ENCODE peak calls at places on chromosomes 7 and 10, in nine cellular contexts. W is neural crest cell; Q is glutamatergic neuron; I is AG10803; O is cardiac fibroblast; D is foreskin fibroblast; R is choroid plexus epithelial cell; T is CD4-positive, alpha-beta T cell; M is kidney epithelial cell. N is an unnamed sample.

GRCh38 chr7:22173884-22174573 is 182.9 kb downstream of the RAPGEF5 start:
- DNase-seq in W (no peak), Q (no peak), I (no peak), O (peak), D (no peak), R (no peak), T (no peak), M (no peak), N (no peak)

GRCh38 chr7:122528879-122529481 is 169.9 kb downstream of the RNF133 start:
- DNase-seq in W (no peak), Q (no peak), I (peak), O (peak), D (peak), R (peak), T (no peak), M (peak), N (no peak)

GRCh38 chr7:142925413-142925812 is 8.1 kb downstream of the TRPV5 start:
- DNase-seq in W (no peak), Q (no peak), I (no peak), O (no peak), D (no peak), R (no peak), T (no peak), M (no peak), N (no peak)

GRCh38 chr7:10939237-10939910 is 34.3 kb upstream of the PHF14 start:
- DNase-seq in W (peak), Q (no peak), I (no peak), O (no peak), D (no peak), R (peak), T (no peak), M (no peak), N (no peak)

GRCh38 chr10:52864459-52865106 is 92.0 kb upstream of the MBL2 start:
- DNase-seq in W (no peak), Q (no peak), I (peak), O (peak), D (peak), R (peak), T (no peak), M (peak), N (no peak)

GRCh38 chr10:6108631-6109443 is 20.0 kb downstream of the RBM17 start:
- DNase-seq in W (no peak), Q (no peak), I (peak), O (peak), D (peak), R (peak), T (no peak), M (no peak), N (no peak)

GRCh38 chr7:24175603-24176002 is 108.4 kb upstream of the NPY start:
- DNase-seq in W (no peak), Q (no peak), I (no peak), O (no peak), D (no peak), R (no peak), T (no peak), M (no peak), N (no peak)

GRCh38 chr7:120052884-120053382 is 220.0 kb upstream of the KCND2 start:
- DNase-seq in W (no peak), Q (no peak), I (peak), O (peak), D (peak), R (peak), T (no peak), M (peak), N (no peak)

GRCh38 chr7:44858161-44858560 is 10.3 kb upstream of the H2AZ2 start:
- DNase-seq in W (no peak), Q (no peak), I (no peak), O (no peak), D (no peak), R (no peak), T (no peak), M (no peak), N (no peak)

GRCh38 chr10:71473671-71474599 is 77.2 kb downstream of the CDH23 start:
- DNase-seq in W (no peak), Q (no peak), I (no peak), O (no peak), D (no peak), R (no peak), T (no peak), M (no peak), N (no peak)

GRCh38 chr10:100683545-100684127 is 61.7 kb upstream of the PAX2 start:
- DNase-seq in W (no peak), Q (peak), I (no peak), O (no peak), D (no peak), R (no peak), T (no peak), M (no peak), N (no peak)

GRCh38 chr7:5636446-5636835 is 145.0 kb downstream of the RNF216 start:
- DNase-seq in W (no peak), Q (no peak), I (peak), O (no peak), D (no peak), R (no peak), T (no peak), M (no peak), N (no peak)

GRCh38 chr10:122381680-122382079 is 7.2 kb downstream of the PLEKHA1 start:
- DNase-seq in W (no peak), Q (no peak), I (no peak), O (no peak), D (no peak), R (no peak), T (no peak), M (no peak), N (no peak)

GRCh38 chr10:119694608-119695007 is 31.2 kb upstream of the INPP5F start:
- DNase-seq in W (no peak), Q (no peak), I (no peak), O (no peak), D (no peak), R (no peak), T (no peak), M (no peak), N (no peak)

GRCh38 chr10:80924063-80924952 is 386.6 kb downstream of the SH2D4B start:
- DNase-seq in W (peak), Q (peak), I (peak), O (peak), D (peak), R (peak), T (no peak), M (no peak), N (no peak)

GRCh38 chr10:80927419-80928078 is 389.8 kb downstream of the SH2D4B start:
- DNase-seq in W (no peak), Q (no peak), I (no peak), O (no peak), D (no peak), R (no peak), T (no peak), M (no peak), N (no peak)
- TF ChIP-seq CTCF in W (no peak), Q (no peak), I (no peak), O (no peak), D (no peak), R (no peak), T (no peak), M (no peak), N (no peak)

DNA sequence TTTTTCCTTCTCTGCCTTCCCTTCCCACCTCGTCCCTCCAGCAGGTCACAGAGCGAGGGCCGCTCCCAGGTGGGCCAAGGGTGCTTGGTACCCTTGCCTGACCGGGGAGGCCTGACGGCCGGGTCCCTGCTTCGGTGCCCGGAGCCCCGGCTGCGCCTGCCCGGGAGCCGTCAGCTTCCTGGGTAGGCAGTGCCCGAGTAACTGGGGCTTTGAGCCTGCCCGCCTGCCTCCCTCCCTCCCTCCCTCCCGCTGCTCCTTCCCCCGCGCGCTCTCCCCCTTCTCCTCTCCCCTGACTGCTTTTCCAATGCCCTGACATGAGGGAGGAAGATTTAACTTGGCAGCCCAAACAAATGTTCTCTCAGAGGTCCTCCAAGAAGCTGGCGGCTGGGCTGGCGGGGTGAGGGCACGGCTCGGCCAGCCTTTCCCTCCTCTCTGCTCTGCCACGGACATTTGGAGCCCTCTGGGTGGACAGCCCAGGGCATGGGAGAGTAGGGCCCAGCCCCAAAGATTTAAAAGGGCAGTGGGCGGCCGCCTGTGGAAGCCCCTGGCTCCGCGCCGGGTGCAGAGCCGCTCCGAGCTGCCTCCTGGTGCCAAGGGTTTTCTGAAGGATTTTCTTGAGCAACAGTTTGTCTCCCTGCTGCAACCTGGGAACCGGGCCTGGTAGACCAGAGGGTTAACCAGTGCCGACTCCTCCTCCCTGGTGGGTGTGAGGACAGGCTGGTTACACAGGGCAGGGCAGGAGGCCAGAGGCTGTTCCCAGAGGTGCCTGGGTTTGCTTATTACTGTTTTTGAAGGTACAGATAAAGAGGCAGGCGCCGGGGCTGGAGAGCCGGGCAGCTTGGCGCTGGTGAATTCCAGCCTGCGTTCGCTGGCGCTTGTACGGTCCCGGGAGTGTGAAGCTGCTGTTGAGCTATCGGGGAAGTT is 2.1 kb downstream of the ZMIZ1 start:
- DNase-seq in W (peak), Q (peak), I (peak), O (peak), D (peak), R (peak), T (no peak), M (no peak), N (peak)
- TF ChIP-seq CTCF in W (no peak), Q (no peak), I (peak), O (no peak), D (no peak), R (peak), T (no peak), M (no peak), N (no peak)

DNA sequence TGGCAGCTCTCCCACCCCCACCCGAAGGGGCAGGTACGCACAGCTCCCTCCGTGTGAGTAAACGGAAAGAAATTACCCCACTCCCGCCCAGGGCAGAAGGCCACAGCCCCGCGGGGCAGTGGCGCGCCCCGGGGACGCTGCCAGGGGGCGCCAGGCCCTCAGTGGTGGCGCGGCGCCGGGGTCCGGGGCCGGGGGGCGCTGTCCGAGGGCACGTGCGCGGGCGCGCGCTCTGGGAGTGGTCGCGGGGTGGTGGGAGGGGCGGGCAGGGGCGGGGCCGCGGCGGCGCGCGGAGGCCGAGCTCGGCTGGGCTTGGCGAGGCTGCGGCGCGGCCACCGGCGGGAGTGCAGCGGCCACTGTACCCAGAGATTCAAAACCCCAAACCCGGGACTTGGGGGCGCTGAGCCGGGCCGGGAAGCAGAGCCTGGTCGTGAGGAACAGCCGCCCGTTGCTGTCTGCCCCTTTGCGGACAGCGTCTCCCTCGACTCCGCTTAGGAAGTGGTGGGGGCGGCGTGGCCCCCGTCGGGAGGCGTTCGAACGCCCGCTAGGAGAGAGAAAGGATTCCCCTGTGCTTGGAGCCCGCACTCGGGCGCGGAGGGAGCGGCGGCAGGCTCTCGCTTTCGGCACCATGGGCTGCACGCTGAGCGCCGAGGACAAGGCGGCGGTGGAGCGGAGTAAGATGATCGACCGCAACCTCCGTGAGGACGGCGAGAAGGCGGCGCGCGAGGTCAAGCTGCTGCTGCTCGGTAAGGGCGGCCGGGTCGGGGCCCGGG is at the start of gene GNAI1:
- DNase-seq in W (peak), Q (peak), I (peak), O (peak), D (peak), R (peak), T (no peak), M (peak), N (peak)
- TF ChIP-seq CTCF in W (peak), Q (peak), I (no peak), O (peak), D (peak), R (peak), T (no peak), M (peak), N (no peak)

GRCh38 chr7:135211179-135211945 is at the start of gene WDR91:
- DNase-seq in W (peak), Q (peak), I (peak), O (peak), D (peak), R (peak), T (peak), M (no peak), N (peak)
- TF ChIP-seq CTCF in W (no peak), Q (no peak), I (no peak), O (no peak), D (no peak), R (no peak), T (no peak), M (no peak), N (no peak)

GRCh38 chr10:66277481-66277880 is 648.4 kb upstream of the LRRTM3 start:
- DNase-seq in W (no peak), Q (no peak), I (no peak), O (no peak), D (no peak), R (no peak), T (no peak), M (no peak), N (no peak)
- TF ChIP-seq CTCF in W (peak), Q (peak), I (no peak), O (peak), D (no peak), R (no peak), T (no peak), M (peak), N (no peak)

GRCh38 chr10:230758-231157 is 95.5 kb downstream of the ZMYND11 start:
- DNase-seq in W (no peak), Q (no peak), I (no peak), O (peak), D (no peak), R (peak), T (no peak), M (no peak), N (no peak)
- TF ChIP-seq CTCF in W (peak), Q (peak), I (peak), O (peak), D (peak), R (peak), T (peak), M (peak), N (no peak)

DNA sequence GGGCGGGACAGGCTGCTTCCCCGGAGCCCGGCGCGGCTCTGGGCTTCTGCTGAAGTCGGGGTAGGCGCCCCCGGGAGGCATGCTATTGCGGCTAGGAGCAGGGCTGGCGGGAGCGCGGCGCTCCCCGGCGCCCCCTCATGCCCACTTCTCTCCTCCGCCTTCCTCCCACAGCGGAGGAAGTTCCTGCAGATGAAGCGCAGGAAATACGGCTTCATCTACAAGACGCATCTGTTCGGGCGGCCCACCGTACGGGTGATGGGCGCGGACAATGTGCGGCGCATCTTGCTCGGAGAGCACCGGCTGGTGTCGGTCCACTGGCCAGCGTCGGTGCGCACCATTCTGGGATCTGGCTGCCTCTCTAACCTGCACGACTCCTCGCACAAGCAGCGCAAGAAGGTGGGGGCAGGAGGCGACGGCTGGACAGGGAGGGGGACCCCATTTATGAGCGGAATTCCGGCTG is 474 bp downstream of the CYP26A1 start:
- DNase-seq in W (no peak), Q (peak), I (no peak), O (no peak), D (peak), R (no peak), T (no peak), M (no peak), N (no peak)
- TF ChIP-seq CTCF in W (no peak), Q (no peak), I (no peak), O (no peak), D (no peak), R (peak), T (no peak), M (no peak), N (no peak)

DNA sequence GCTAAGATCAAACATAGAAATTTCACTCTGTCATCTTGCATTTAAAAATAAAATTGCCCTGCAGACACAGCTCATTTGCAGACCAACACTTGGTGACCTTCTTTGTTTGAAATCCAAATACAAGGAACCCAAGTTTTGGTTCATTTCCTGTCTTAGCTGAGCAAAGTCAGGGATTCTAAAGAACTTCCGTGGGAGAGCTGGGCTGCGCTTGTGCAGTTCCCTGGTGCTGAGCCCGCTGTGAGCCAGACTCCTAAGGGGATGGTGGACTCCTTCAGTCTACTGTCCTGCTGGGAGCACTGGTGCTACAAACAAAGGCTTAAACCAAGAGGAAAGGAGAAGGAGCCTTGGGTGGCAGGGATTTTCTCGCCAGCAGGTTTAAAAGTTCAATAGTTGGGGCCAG is 60.0 kb downstream of the MYOF start:
- DNase-seq in W (no peak), Q (no peak), I (no peak), O (peak), D (peak), R (peak), T (no peak), M (no peak), N (no peak)
- TF ChIP-seq CTCF in W (no peak), Q (no peak), I (no peak), O (no peak), D (no peak), R (no peak), T (no peak), M (no peak), N (no peak)

DNA sequence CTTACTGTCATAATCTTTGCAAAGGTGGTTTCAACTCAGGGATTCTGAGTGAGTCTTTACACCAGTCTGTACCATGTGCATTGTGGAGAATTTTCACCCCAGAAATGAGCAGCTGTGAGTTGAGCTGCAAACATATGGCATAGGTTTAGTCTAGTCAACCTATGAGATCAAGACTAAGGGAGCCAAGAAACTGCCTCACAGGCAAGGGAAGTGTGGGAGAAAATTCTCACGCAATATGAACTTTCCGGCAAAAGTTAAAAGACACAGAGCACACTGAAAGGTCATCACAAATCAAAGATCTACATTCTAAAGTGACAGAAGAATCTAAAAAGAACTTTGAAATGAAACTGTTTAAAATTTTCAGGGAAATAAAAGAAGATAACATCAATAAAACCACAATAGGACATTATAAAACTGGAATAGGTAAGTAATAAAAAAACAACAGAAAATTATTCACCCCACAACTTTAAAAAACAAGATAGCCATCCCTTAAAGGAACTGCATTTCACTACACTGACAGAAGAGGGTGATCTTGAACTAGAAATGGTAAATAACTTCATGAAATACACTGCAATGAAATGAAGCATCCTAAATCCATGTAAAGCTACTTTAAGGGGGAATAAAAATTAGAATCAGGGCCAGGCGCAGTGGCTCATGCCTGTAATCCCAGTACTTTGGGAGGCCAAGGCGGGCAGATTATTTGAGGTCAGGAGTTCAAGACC is 63.5 kb downstream of the LGI1 start:
- DNase-seq in W (no peak), Q (no peak), I (peak), O (peak), D (peak), R (peak), T (no peak), M (no peak), N (no peak)
- TF ChIP-seq CTCF in W (peak), Q (peak), I (peak), O (peak), D (peak), R (peak), T (no peak), M (peak), N (no peak)

N was measured in activated B cell treated with CpG ODN at 0.5 μM for 24 hours.